ENCODE peak calls at places on chromosomes 1 and 21, in ten cellular contexts. O, J, X, C, P, D, U, K, I and Y are unnamed samples. For H3K4me1, the result is how much of the 10 kb centered on the place peaks cover.

GRCh38 chr1:4027492-4028138 is 127.5 kb upstream of the C1orf174 start:
- DNase-seq in C (no peak), K (no peak), I (no peak), J (no peak), P (no peak), U (no peak), O (no peak), X (no peak), D (no peak), Y (no peak)

GRCh38 chr1:7578206-7578605 is 192.9 kb upstream of the VAMP3 start:
- DNase-seq in I (no peak), O (peak), D (no peak), K (no peak), P (no peak), J (peak), C (no peak), U (no peak), X (no peak), Y (no peak)

GRCh38 chr1:235867903-235868469 is 1.3 kb upstream of the LYST start:
- DNase-seq in C (no peak), J (no peak), K (no peak), U (no peak), X (no peak), O (no peak), I (no peak), P (no peak), D (no peak), Y (no peak)

GRCh38 chr1:191086910-191087309 is 609.2 kb upstream of the BRINP3 start:
- DNase-seq in I (no peak), J (no peak), C (no peak), K (no peak), X (no peak), U (no peak), O (no peak), D (no peak), P (no peak), Y (no peak)

GRCh38 chr1:212132040-212132439 is 96.5 kb downstream of the DTL start:
- DNase-seq in C (no peak), O (no peak), X (no peak), D (peak), U (no peak), P (no peak), I (no peak), K (no peak), J (no peak), Y (no peak)

GRCh38 chr1:188225975-188226374 is 1397.2 kb downstream of the PLA2G4A start:
- DNase-seq in X (no peak), I (no peak), D (no peak), P (no peak), O (no peak), K (no peak), C (no peak), J (no peak), U (no peak), Y (no peak)

GRCh38 chr1:245516178-245516829 is 361.5 kb downstream of the KIF26B start:
- DNase-seq in U (peak), I (no peak), O (no peak), X (no peak), J (no peak), K (peak), P (no peak), D (peak), C (no peak), Y (no peak)

GRCh38 chr1:165257969-165258459 is 98.5 kb downstream of the LMX1A start:
- DNase-seq in K (peak), U (peak), D (peak), I (peak), X (peak), O (peak), C (peak), J (peak), P (peak), Y (peak)

GRCh38 chr1:52238887-52239707 is 97.2 kb downstream of the ZFYVE9 start:
- DNase-seq in C (no peak), K (no peak), J (no peak), U (peak), O (no peak), P (peak), X (no peak), I (no peak), D (peak), Y (no peak)

GRCh38 chr1:184244962-184245361 is 141.9 kb upstream of the C1orf21 start:
- DNase-seq in D (no peak), U (no peak), I (no peak), K (no peak), P (no peak), O (no peak), C (no peak), J (no peak), X (no peak), Y (no peak)

GRCh38 chr1:26046313-26047031 is 554 bp upstream of the SLC30A2 start:
- DNase-seq in U (no peak), J (no peak), D (no peak), C (no peak), O (peak), I (no peak), P (no peak), X (no peak), K (peak), Y (no peak)

GRCh38 chr1:96721053-96721381 is 567 bp upstream of the PTBP2 start:
- DNase-seq in U (no peak), X (no peak), K (no peak), C (no peak), O (no peak), D (no peak), I (no peak), J (no peak), P (no peak), Y (no peak)

GRCh38 chr1:16083486-16083885 is 10.0 kb upstream of the FAM131C start:
- DNase-seq in J (no peak), O (no peak), D (no peak), I (no peak), C (no peak), U (no peak), X (no peak), K (no peak), P (no peak), Y (no peak)

GRCh38 chr1:209045326-209046057 is 538.0 kb upstream of the CAMK1G start:
- DNase-seq in I (no peak), K (no peak), D (no peak), O (no peak), C (no peak), J (no peak), P (no peak), U (peak), X (no peak), Y (no peak)

GRCh38 chr1:175267716-175268416 is 75.3 kb upstream of the KIAA0040 start:
- DNase-seq in P (peak), U (no peak), C (no peak), J (peak), I (no peak), O (peak), D (no peak), X (peak), K (peak), Y (no peak)

GRCh38 chr1:245091818-245092637 is 62.8 kb upstream of the KIF26B start:
- DNase-seq in U (peak), O (no peak), K (no peak), D (peak), P (peak), I (no peak), J (peak), X (no peak), C (peak), Y (no peak)

GRCh38 chr1:2791027-2791760 is 10.3 kb downstream of the TTC34 start:
- DNase-seq in K (no peak), U (no peak), J (no peak), D (no peak), P (no peak), X (no peak), I (no peak), O (no peak), C (no peak), Y (no peak)

GRCh38 chr1:53890522-53890941 is 935 bp upstream of the YIPF1 start:
- DNase-seq in C (no peak), J (no peak), O (no peak), I (no peak), U (no peak), P (no peak), X (no peak), D (no peak), K (no peak), Y (no peak)

GRCh38 chr21:35032474-35033263 is 16.4 kb downstream of the RUNX1 start:
- DNase-seq in D (no peak), X (no peak), U (no peak), P (no peak), K (no peak), O (no peak), I (no peak), C (no peak), J (no peak), Y (no peak)

GRCh38 chr21:45637883-45638282 is 5.6 kb upstream of the PCBP3 start:
- DNase-seq in P (no peak), J (peak), O (no peak), C (no peak), D (no peak), I (no peak), X (no peak), K (peak), U (no peak), Y (no peak)

GRCh38 chr21:45640888-45641479 is 2.5 kb upstream of the PCBP3 start:
- DNase-seq in U (peak), X (peak), J (peak), D (peak), K (peak), P (peak), O (no peak), I (no peak), C (no peak), Y (no peak)

GRCh38 chr21:45638707-45639106 is 4.8 kb upstream of the PCBP3 start:
- DNase-seq in C (no peak), I (no peak), J (no peak), K (no peak), P (no peak), D (no peak), O (no peak), X (no peak), U (no peak), Y (no peak)

GRCh38 chr21:45640001-45640887 is 3.3 kb upstream of the PCBP3 start:
- DNase-seq in U (no peak), I (no peak), X (no peak), C (no peak), K (peak), J (peak), D (no peak), O (no peak), P (no peak), Y (no peak)

DNA sequence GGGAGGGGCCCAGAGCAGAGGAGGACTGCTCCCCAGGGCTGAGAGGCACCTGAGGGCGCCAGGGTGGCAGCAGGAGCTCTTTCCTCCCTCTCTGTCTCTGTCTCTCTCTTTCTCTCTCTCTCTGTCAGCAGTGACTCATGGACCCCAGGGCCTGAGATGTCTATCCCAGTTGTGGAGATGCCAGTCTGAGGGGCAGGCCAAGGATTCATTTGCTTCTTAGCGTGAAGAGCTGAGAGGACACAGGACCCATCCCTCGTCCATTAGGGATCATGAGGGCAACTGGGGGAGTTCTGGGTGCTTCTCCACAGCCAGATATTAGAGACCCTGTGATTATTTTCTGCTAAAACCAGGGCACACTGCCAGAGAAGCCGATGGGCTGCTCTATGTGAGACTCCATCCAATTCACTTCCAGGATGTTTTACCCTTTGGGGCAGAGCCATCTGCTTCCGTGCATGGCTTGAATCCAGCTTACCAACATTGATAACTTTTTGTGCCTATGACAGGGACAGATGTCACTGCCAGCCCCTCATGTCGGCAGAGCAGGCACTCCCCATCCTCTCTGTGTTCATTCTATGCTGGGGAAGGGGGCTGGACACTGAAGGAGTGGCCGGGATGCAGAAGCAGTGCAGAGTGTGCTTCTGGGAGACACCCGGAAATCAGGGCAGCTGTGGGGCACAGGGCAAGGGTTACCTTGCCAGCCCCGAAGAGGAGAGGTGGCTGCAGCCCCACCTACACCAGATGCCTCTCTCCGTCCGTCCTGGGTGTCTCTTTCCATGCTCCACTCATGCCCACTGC is 4.1 kb upstream of the PCBP3 start:
- DNase-seq in P (no peak), X (no peak), C (no peak), K (no peak), I (no peak), D (no peak), J (peak), U (no peak), O (no peak), Y (no peak)
- H3K4me1 ChIP-seq in P (under half), X (under half), C (under half), K (under half), I (under half), D (under half), J (under half), U (under half), O (under half), Y (under half)

DNA sequence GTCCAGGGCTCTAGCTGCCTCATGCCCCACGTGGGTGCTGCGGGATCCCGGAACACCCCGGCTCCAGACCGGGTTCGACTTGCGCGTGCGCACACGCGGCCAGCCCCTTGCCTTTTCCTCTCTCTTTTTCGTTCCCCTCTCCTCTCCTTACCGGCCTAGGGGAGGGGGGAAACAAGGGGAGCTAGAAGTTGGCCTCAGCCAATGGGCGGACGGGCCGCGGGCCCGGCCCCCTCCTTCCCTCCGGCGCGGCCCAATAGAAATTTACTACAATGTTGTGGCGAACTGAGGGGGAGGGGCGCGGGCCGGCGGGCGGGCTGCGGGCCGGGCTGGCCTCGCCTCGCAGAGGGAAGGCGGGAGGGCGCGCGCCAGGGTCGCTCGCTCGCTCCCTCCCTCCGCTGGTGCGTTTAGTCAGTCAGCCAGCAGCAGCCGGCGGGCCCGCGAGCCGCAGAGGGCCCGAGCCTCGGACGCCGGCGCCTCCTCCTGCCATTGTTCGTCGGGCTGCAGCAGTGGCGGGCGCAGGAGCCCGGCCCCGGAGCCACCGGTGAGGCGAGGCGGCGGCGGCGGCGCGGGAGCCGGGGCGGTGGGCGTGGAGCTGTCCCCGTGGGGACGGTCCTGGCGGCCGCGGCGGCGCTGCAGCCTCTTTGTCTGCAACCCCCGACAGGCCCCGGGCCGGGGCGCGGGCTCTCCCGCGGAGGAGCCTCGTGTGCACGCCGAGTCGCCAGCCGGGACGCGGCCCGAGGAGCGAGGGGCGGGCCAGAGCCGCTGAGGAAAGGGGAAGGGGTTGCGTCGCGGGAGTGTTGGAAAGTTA is at the start of gene EPB41:
- DNase-seq in C (peak), I (peak), J (peak), K (peak), D (peak), P (peak), U (peak), O (peak), X (peak), Y (peak)
- H3K27ac ChIP-seq in C (peak), I (peak), J (peak), K (no peak), D (no peak), P (peak), U (no peak), O (peak), X (peak), Y (no peak)

GRCh38 chr1:241841661-241842060 is 6.3 kb upstream of the EXO1 start:
- DNase-seq in C (no peak), K (no peak), U (no peak), J (no peak), P (no peak), X (no peak), D (no peak), O (no peak), I (no peak), Y (no peak)

GRCh38 chr1:241839369-241839990 is 8.5 kb upstream of the EXO1 start:
- DNase-seq in J (no peak), U (no peak), K (no peak), X (no peak), D (no peak), O (no peak), I (no peak), P (no peak), C (no peak), Y (no peak)

GRCh38 chr1:241838831-241839365 is 9.1 kb upstream of the EXO1 start:
- DNase-seq in X (no peak), O (no peak), I (no peak), P (no peak), C (no peak), D (peak), U (no peak), J (no peak), K (no peak), Y (no peak)

GRCh38 chr1:241837901-241838300 is 10.1 kb upstream of the EXO1 start:
- DNase-seq in U (peak), J (no peak), I (no peak), P (peak), X (no peak), K (no peak), C (no peak), O (no peak), D (peak), Y (no peak)

DNA sequence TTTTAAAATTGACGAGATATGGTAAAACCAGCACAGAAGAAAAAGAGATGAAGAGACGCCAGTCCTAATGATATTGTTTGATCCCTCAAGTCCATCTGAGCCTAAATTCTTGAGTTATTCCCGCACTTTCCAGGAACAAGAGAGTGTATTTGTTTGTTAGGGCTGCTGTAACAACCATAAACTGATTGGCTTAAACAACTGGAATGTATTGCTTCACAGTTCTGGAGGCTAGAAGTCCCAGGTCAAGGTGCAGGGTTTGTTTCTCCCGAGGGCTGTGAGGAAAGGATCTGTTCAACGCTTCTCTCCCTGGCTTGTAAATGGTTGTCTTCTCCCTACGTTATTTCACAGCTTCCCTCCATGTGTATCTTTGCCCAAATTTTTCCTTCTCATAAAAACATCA is 7.8 kb upstream of the EXO1 start:
- DNase-seq in K (no peak), D (no peak), O (no peak), U (no peak), X (no peak), J (no peak), C (no peak), I (no peak), P (no peak), Y (no peak)
- H3K4me1 ChIP-seq in K (under half), D (under half), O (under half), U (under half), X (under half), J (under half), C (under half), I (under half), P (under half), Y (under half)

DNA sequence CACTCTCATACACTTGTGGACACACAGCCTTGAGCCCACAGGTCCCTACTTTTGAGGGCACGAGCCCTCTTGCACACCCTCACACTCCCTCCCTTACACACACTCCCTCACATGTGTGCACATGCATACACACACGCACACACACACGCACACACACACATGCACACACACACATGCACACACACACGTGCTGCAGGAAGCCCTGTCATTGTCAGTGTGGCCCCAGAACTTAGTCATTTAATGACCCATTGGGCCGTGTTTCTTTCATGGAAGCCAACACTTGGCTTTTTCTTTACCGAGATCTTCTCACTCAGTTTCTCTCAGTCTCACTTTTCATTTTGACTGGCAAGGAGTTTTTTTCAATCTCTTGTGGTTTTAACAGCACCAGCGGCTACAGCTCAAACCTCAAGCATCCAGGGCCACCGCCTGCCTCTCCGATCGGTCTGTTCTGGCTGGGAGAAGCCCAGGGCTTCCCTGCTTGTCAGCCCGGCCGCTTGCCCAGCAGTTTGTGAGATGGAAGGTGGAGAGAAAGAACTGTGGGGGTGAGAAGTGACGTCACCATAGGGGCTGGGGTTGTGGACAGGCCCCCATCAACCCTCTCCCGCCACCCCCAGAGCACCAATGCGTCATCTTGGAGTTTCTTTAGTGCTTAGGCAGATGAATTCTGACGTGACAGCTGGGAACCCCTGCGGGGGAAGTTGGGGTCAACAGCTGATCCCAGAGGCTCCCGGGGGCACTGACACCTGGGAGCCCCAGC is 15.8 kb upstream of the TNFRSF8 start:
- DNase-seq in K (no peak), D (peak), O (no peak), C (no peak), J (peak), P (peak), U (peak), X (no peak), I (peak), Y (no peak)
- H3K27ac ChIP-seq in K (no peak), D (no peak), O (no peak), C (no peak), J (no peak), P (no peak), U (no peak), X (no peak), I (no peak), Y (no peak)

GRCh38 chr1:45682942-45683341 is 3.4 kb downstream of the GPBP1L1 start:
- DNase-seq in X (no peak), I (no peak), U (no peak), C (no peak), K (no peak), D (no peak), P (no peak), O (no peak), J (no peak), Y (no peak)
- H3K4me1 ChIP-seq in X (half or more), I (under half), U (under half), C (under half), K (under half), D (under half), P (under half), O (half or more), J (under half), Y (under half)

GRCh38 chr1:203479646-203480045 is 4.0 kb downstream of the PRELP start:
- DNase-seq in I (no peak), P (no peak), C (no peak), D (peak), U (no peak), X (no peak), K (no peak), J (peak), O (no peak), Y (no peak)
- H3K27ac ChIP-seq in I (no peak), P (no peak), C (no peak), D (no peak), U (peak), X (no peak), K (no peak), J (peak), O (no peak), Y (no peak)

GRCh38 chr1:173996995-173997394 is 25.2 kb downstream of the RC3H1 start:
- DNase-seq in X (no peak), U (no peak), P (no peak), C (no peak), O (no peak), J (no peak), I (no peak), K (no peak), D (peak), Y (no peak)
- H3K4me1 ChIP-seq in X (under half), U (under half), P (under half), C (under half), O (under half), J (under half), I (under half), K (under half), D (under half), Y (under half)